ENCODE peak calls at places on chromosomes 16 and 17, in ten cellular contexts. J, F, G, S, T, Z, E, H, N and A are unnamed samples. For H3K9me3, the result is how much of the 10 kb centered on the place peaks cover.

GRCh38 chr17:46770818-46771600 is 47.5 kb downstream of the WNT3 start:
- DNase-seq in J (peak), F (no peak), G (peak), S (peak), T (peak), Z (peak), E (no peak), H (peak), N (peak), A (no peak)

GRCh38 chr17:57124053-57124452 is 39.0 kb downstream of the AKAP1 start:
- DNase-seq in J (no peak), F (no peak), G (no peak), S (no peak), T (no peak), Z (no peak), E (no peak), H (no peak), N (no peak), A (no peak)

GRCh38 chr17:4881761-4882555 is 17.4 kb upstream of the C17orf107 start:
- DNase-seq in J (peak), F (peak), G (no peak), S (peak), T (peak), Z (peak), E (peak), H (peak), N (peak), A (no peak)

GRCh38 chr17:80364091-80364691 is 50.8 kb upstream of the ENDOV start:
- DNase-seq in J (peak), F (no peak), G (peak), S (peak), T (peak), Z (no peak), E (no peak), H (no peak), N (peak), A (no peak)

GRCh38 chr17:3511841-3512511 is 36.2 kb downstream of the ASPA start:
- DNase-seq in J (no peak), F (no peak), G (no peak), S (no peak), T (no peak), Z (no peak), E (no peak), H (no peak), N (peak), A (no peak)

GRCh38 chr16:71758293-71758760 is 33.8 kb upstream of the PHLPP2 start:
- DNase-seq in J (peak), F (no peak), G (no peak), S (no peak), T (no peak), Z (no peak), E (no peak), H (no peak), N (no peak), A (no peak)

GRCh38 chr17:12667299-12667958 is 1.7 kb downstream of the MYOCD start:
- DNase-seq in J (peak), F (no peak), G (no peak), S (no peak), T (peak), Z (no peak), E (no peak), H (no peak), N (peak), A (no peak)

GRCh38 chr16:50213939-50214519 is 52.3 kb upstream of the ADCY7 start:
- DNase-seq in J (peak), F (no peak), G (no peak), S (no peak), T (peak), Z (no peak), E (no peak), H (no peak), N (peak), A (no peak)

GRCh38 chr17:3003401-3004149 is 59.8 kb downstream of the OR1D5 start:
- DNase-seq in J (no peak), F (peak), G (peak), S (no peak), T (no peak), Z (peak), E (peak), H (no peak), N (no peak), A (peak)

GRCh38 chr16:79369796-79370195 is 230.7 kb downstream of the MAF start:
- DNase-seq in J (no peak), F (no peak), G (no peak), S (no peak), T (no peak), Z (no peak), E (no peak), H (no peak), N (peak), A (no peak)

GRCh38 chr17:29112780-29113295 is 67.4 kb downstream of the MYO18A start:
- DNase-seq in J (no peak), F (no peak), G (no peak), S (peak), T (no peak), Z (peak), E (no peak), H (no peak), N (no peak), A (peak)

GRCh38 chr16:24734382-24734781 is 4.9 kb downstream of the TNRC6A start:
- DNase-seq in J (no peak), F (no peak), G (no peak), S (no peak), T (no peak), Z (no peak), E (no peak), H (no peak), N (peak), A (no peak)

GRCh38 chr17:70168044-70168978 is 1.0 kb upstream of the KCNJ2 start:
- DNase-seq in J (peak), F (peak), G (peak), S (peak), T (peak), Z (peak), E (peak), H (no peak), N (peak), A (peak)

GRCh38 chr17:78722101-78722761 is 59.8 kb downstream of the CYTH1 start:
- DNase-seq in J (no peak), F (no peak), G (no peak), S (peak), T (peak), Z (no peak), E (no peak), H (no peak), N (no peak), A (no peak)

GRCh38 chr17:21033350-21033749 is 9.5 kb downstream of the USP22 start:
- DNase-seq in J (no peak), F (no peak), G (no peak), S (no peak), T (no peak), Z (no peak), E (no peak), H (no peak), N (peak), A (no peak)

GRCh38 chr16:9965079-9965478 is 217.1 kb downstream of the GRIN2A start:
- DNase-seq in J (no peak), F (no peak), G (no peak), S (no peak), T (no peak), Z (no peak), E (no peak), H (no peak), N (no peak), A (no peak)

GRCh38 chr16:88407042-88407420 is 24.3 kb downstream of the ZNF469 start:
- DNase-seq in J (no peak), F (no peak), G (no peak), S (no peak), T (no peak), Z (no peak), E (no peak), H (no peak), N (no peak), A (no peak)
- TF ChIP-seq CTCF in J (peak), F (no peak), G (no peak), S (no peak), T (no peak), Z (no peak), E (no peak), H (no peak), N (no peak), A (no peak)

GRCh38 chr16:76035689-76036088 is 241.5 kb upstream of the CNTNAP4 start:
- DNase-seq in J (no peak), F (no peak), G (no peak), S (no peak), T (peak), Z (no peak), E (no peak), H (no peak), N (no peak), A (no peak)
- H3K9me3 ChIP-seq in J (under half), F (under half), G (under half), S (under half), T (under half), Z (under half), E (under half), H (under half), N (under half), A (under half)

DNA sequence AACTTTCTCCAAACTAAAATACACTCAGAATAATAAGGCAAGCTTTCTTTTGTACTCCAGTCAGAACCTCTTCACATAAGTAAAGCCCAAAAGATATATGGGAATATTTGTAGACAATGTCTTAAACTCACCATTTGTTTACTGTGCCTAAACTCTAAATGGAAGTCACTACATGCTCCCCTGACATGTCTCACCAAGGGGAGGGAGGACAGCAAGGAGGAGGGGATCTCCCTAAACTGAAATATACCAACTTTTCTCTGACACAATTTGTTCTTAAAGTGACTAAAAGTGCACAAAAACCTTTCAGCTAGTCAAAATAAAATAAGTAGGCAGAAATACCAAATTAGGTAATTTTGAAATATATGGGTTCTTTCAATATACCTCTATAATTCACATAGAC is 38.5 kb downstream of the GRB7 start:
- DNase-seq in J (no peak), F (no peak), G (no peak), S (no peak), T (no peak), Z (no peak), E (no peak), H (no peak), N (no peak), A (no peak)
- H3K4me3 ChIP-seq in J (no peak), F (no peak), G (no peak), S (no peak), T (no peak), Z (no peak), E (no peak), H (no peak), N (no peak), A (no peak)

GRCh38 chr16:159136-159849 is 6.5 kb upstream of the HBM start:
- DNase-seq in J (no peak), F (no peak), G (peak), S (no peak), T (no peak), Z (no peak), E (no peak), H (no peak), N (no peak), A (no peak)

GRCh38 chr16:152141-153128 is at the start of gene HBZ:
- DNase-seq in J (no peak), F (no peak), G (no peak), S (no peak), T (no peak), Z (no peak), E (no peak), H (no peak), N (no peak), A (no peak)

GRCh38 chr16:149024-149675 is 3.3 kb upstream of the HBZ start:
- DNase-seq in J (no peak), F (no peak), G (no peak), S (peak), T (no peak), Z (no peak), E (no peak), H (no peak), N (peak), A (no peak)

GRCh38 chr16:155031-155398 is 2.6 kb downstream of the HBZ start:
- DNase-seq in J (no peak), F (no peak), G (no peak), S (no peak), T (no peak), Z (no peak), E (no peak), H (no peak), N (no peak), A (no peak)

DNA sequence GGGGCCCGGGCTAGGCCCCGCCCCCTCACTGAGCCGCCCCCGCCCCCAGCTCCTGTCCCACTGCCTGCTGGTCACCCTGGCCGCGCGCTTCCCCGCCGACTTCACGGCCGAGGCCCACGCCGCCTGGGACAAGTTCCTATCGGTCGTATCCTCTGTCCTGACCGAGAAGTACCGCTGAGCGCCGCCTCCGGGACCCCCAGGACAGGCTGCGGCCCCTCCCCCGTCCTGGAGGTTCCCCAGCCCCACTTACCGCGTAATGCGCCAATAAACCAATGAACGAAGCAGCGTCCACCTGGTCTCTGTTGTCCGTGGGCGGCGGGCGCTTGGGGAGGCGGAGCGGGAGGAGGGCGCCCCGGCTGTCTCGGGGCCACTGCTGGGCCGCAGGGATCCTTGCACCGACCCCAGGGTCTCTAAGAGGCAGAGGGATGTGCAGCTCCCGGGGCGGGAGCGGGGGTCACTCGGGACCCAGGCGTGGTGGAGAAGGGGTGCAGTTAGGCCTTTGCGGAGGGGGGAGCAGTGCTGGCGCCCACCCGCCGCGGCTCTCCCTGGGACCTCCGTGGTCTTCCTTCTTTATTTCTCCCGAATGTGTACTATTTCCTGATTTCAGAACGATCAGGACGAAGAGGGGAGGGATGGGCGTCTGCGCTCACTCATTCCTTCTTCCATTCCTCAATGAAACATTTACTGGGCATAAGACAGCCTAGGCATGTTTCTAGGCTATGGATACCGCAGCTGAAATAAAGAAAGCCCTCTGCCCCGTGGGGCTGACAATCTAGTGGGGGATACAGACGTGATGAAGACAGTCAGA is 2.0 kb downstream of the HBZ start:
- DNase-seq in J (peak), F (peak), G (no peak), S (peak), T (peak), Z (peak), E (no peak), H (no peak), N (peak), A (no peak)
- TF ChIP-seq CTCF in J (no peak), F (no peak), G (no peak), S (no peak), T (no peak), Z (no peak), E (no peak), H (no peak), N (no peak), A (no peak)

GRCh38 chr16:3389663-3390338 is 11.0 kb downstream of the ZSCAN32 start:
- DNase-seq in J (no peak), F (no peak), G (no peak), S (peak), T (no peak), Z (no peak), E (no peak), H (no peak), N (no peak), A (no peak)

GRCh38 chr16:3383045-3383448 is 17.8 kb downstream of the ZSCAN32 start:
- DNase-seq in J (no peak), F (no peak), G (no peak), S (no peak), T (no peak), Z (no peak), E (no peak), H (no peak), N (no peak), A (no peak)

GRCh38 chr16:3388325-3388724 is 12.5 kb downstream of the ZSCAN32 start:
- DNase-seq in J (no peak), F (no peak), G (no peak), S (no peak), T (no peak), Z (no peak), E (no peak), H (no peak), N (no peak), A (no peak)
- H3K9me3 ChIP-seq in J (under half), F (under half), G (under half), S (under half), T (under half), Z (half or more), E (half or more), H (under half), N (under half), A (half or more)

GRCh38 chr16:4615389-4616046 is 830 bp upstream of the UBALD1 start:
- DNase-seq in J (no peak), F (no peak), G (peak), S (no peak), T (no peak), Z (no peak), E (no peak), H (no peak), N (no peak), A (no peak)

GRCh38 chr16:4616047-4616811 is 1.5 kb upstream of the UBALD1 start:
- DNase-seq in J (peak), F (peak), G (peak), S (peak), T (peak), Z (peak), E (peak), H (peak), N (peak), A (peak)

GRCh38 chr16:4618645-4619418 is 4.1 kb upstream of the UBALD1 start:
- DNase-seq in J (no peak), F (no peak), G (no peak), S (no peak), T (no peak), Z (no peak), E (no peak), H (no peak), N (no peak), A (no peak)

GRCh38 chr16:4614571-4615388 is at the start of gene UBALD1:
- DNase-seq in J (peak), F (peak), G (peak), S (peak), T (peak), Z (peak), E (peak), H (peak), N (peak), A (peak)

DNA sequence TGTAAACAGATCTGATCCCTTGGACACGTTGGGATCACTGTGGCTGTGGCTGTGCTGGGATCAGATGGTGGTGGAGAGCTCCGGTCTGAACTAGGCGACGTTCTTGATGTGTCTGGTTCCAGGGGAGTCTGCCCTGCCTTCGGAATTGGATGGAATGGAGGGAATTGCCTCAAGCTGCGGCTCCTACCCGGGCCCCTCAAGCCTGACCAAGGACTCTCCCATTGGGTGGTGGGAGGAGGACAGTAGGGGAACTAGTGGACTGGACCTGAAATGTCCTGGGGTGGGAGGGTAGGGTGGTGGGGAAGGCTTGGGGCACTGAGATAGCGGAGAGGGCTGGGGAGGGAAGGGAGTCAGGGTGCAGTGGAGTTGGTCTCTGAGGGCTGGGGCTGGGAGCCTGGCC is 3.2 kb upstream of the UBALD1 start:
- DNase-seq in J (no peak), F (no peak), G (no peak), S (no peak), T (no peak), Z (no peak), E (no peak), H (no peak), N (no peak), A (no peak)
- H3K4me3 ChIP-seq in J (no peak), F (no peak), G (no peak), S (no peak), T (no peak), Z (no peak), E (no peak), H (peak), N (no peak), A (no peak)

GRCh38 chr17:81443269-81443668 is 48.0 kb downstream of the BAHCC1 start:
- DNase-seq in J (no peak), F (no peak), G (no peak), S (no peak), T (no peak), Z (no peak), E (no peak), H (no peak), N (no peak), A (no peak)

GRCh38 chr17:81447331-81447933 is 52.2 kb downstream of the BAHCC1 start:
- DNase-seq in J (no peak), F (no peak), G (no peak), S (no peak), T (no peak), Z (no peak), E (no peak), H (no peak), N (no peak), A (no peak)

GRCh38 chr17:81444610-81445339 is 49.5 kb downstream of the BAHCC1 start:
- DNase-seq in J (no peak), F (no peak), G (no peak), S (no peak), T (no peak), Z (peak), E (no peak), H (no peak), N (no peak), A (no peak)

GRCh38 chr17:81448442-81448841 is 53.2 kb downstream of the BAHCC1 start:
- DNase-seq in J (no peak), F (no peak), G (no peak), S (no peak), T (no peak), Z (no peak), E (no peak), H (no peak), N (no peak), A (no peak)

DNA sequence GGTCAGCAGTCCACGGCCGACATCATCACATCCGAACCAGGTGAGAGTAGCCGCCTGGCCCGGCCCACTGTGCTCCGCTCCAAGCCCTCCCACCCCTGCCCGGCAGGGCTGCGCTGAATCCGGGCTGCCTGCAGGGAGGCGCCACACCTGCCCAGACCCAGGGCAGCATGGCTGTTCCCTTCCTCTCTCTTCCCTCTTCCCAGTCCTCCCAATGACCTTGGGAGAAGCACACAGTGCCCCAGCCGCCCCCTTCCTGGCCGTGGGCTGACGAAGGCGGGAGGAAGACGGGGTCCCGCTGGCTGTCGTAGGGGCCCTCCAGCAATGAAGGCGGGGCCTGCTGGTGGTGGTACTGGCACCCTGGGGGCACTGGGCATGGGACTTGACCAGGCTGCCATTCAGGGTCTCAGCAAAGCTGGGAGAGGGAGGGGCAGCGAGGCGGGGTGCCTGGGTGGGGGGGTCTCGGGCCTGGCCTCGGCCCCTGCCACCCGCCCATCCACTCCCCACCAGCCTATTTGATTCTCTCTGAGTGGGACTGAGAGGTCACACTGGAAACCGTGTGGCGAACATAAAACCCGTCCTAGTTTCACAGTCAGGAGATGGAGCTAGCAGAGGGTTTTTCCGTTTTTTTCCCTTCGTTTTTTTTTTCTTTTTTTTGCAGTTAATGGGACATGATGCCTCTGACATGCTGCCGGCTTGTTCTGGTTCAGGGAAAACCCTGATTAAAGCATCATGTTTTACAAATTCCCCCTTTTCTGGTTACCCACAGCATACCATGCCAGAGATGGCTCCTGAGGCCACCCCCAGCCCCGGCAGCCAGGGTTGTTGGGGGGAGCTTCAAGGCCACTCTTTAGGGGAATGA is 50.6 kb downstream of the BAHCC1 start:
- DNase-seq in J (no peak), F (no peak), G (no peak), S (no peak), T (no peak), Z (no peak), E (no peak), H (no peak), N (peak), A (no peak)
- TF ChIP-seq CTCF in J (no peak), F (no peak), G (no peak), S (no peak), T (no peak), Z (no peak), E (no peak), H (no peak), N (no peak), A (no peak)